ENCODE peak calls at places on chromosomes 7 and 10, in five cellular contexts. N, T, X, U and G are unnamed samples. For H3K4me1, the result is how much of the 10 kb centered on the place peaks cover.

GRCh38 chr10:23399701-23400144 is 39.2 kb upstream of the OTUD1 start:
- DNase-seq in N (no peak), T (peak), X (no peak), U (peak), G (no peak)

GRCh38 chr7:6160191-6160623 is 112.2 kb downstream of the CYTH3 start:
- DNase-seq in N (peak), T (peak), X (peak), U (peak), G (no peak)

GRCh38 chr10:72291019-72291532 is 17.4 kb downstream of the DDIT4 start:
- DNase-seq in N (no peak), T (no peak), X (no peak), U (no peak), G (no peak)

GRCh38 chr7:83532229-83532628 is 116.7 kb downstream of the SEMA3E start:
- DNase-seq in N (no peak), T (no peak), X (no peak), U (peak), G (no peak)

GRCh38 chr10:14749051-14749809 is 25.5 kb downstream of the FAM107B start:
- DNase-seq in N (no peak), T (peak), X (no peak), U (no peak), G (no peak)

GRCh38 chr7:26508481-26508880 is 216.8 kb downstream of the SNX10 start:
- DNase-seq in N (no peak), T (no peak), X (no peak), U (no peak), G (no peak)

GRCh38 chr7:134636008-134636449 is 10.6 kb upstream of the BPGM start:
- DNase-seq in N (no peak), T (no peak), X (no peak), U (no peak), G (no peak)

GRCh38 chr7:4209966-4210365 is 472.1 kb upstream of the FOXK1 start:
- DNase-seq in N (no peak), T (no peak), X (no peak), U (no peak), G (no peak)

GRCh38 chr7:5679047-5679740 is 102.3 kb downstream of the RNF216 start:
- DNase-seq in N (no peak), T (no peak), X (no peak), U (no peak), G (no peak)

GRCh38 chr7:140696024-140696678 is 357 bp upstream of the NDUFB2 start:
- DNase-seq in N (peak), T (peak), X (peak), U (peak), G (peak)

GRCh38 chr10:59362184-59362966 is at the start of gene FAM13C:
- DNase-seq in N (no peak), T (peak), X (peak), U (peak), G (no peak)

GRCh38 chr10:85635650-85636049 is 730.9 kb downstream of the GRID1 start:
- DNase-seq in N (no peak), T (no peak), X (no peak), U (no peak), G (no peak)

GRCh38 chr10:3853547-3853989 is 68.6 kb upstream of the KLF6 start:
- DNase-seq in N (no peak), T (peak), X (peak), U (no peak), G (no peak)

GRCh38 chr7:19971941-19972340 is 198.5 kb upstream of the TMEM196 start:
- DNase-seq in N (no peak), T (no peak), X (no peak), U (no peak), G (no peak)

GRCh38 chr7:151168022-151168786 is 710 bp upstream of the GBX1 start:
- DNase-seq in N (no peak), T (peak), X (no peak), U (no peak), G (no peak)

GRCh38 chr7:13965077-13965476 is 24.4 kb downstream of the ETV1 start:
- DNase-seq in N (no peak), T (no peak), X (no peak), U (no peak), G (no peak)

GRCh38 chr10:50794490-50794889 is 54.8 kb downstream of the ASAH2B start:
- DNase-seq in N (no peak), T (peak), X (no peak), U (no peak), G (no peak)

GRCh38 chr7:46568420-46569116 is 647.5 kb upstream of the IGFBP3 start:
- DNase-seq in N (no peak), T (no peak), X (no peak), U (no peak), G (no peak)

GRCh38 chr10:95289003-95289920 is 1.5 kb downstream of the PDLIM1 start:
- DNase-seq in N (no peak), T (peak), X (no peak), U (no peak), G (no peak)

GRCh38 chr10:75718996-75719395 is 287.6 kb downstream of the LRMDA start:
- DNase-seq in N (no peak), T (no peak), X (no peak), U (no peak), G (no peak)

GRCh38 chr10:35306852-35307251 is 29.5 kb upstream of the CCNY start:
- DNase-seq in N (no peak), T (peak), X (no peak), U (peak), G (no peak)

GRCh38 chr7:23468721-23469149 is 1.6 kb downstream of the IGF2BP3 start:
- DNase-seq in N (no peak), T (no peak), X (no peak), U (no peak), G (no peak)

GRCh38 chr7:98286701-98287485 is 5.4 kb downstream of the BRI3 start:
- DNase-seq in N (no peak), T (peak), X (no peak), U (no peak), G (no peak)

GRCh38 chr7:39746162-39746782 is 122.9 kb downstream of the RALA start:
- DNase-seq in N (peak), T (peak), X (peak), U (peak), G (no peak)

GRCh38 chr7:42138691-42139090 is 98.3 kb downstream of the GLI3 start:
- DNase-seq in N (no peak), T (no peak), X (no peak), U (no peak), G (no peak)

GRCh38 chr7:93894426-93894825 is 3.9 kb upstream of the TFPI2 start:
- DNase-seq in N (no peak), T (no peak), X (no peak), U (no peak), G (no peak)

GRCh38 chr7:114081606-114082425 is 163.0 kb upstream of the PPP1R3A start:
- DNase-seq in N (no peak), T (peak), X (no peak), U (peak), G (no peak)

GRCh38 chr10:29322918-29323317 is 34.0 kb downstream of the LYZL1 start:
- DNase-seq in N (no peak), T (no peak), X (no peak), U (no peak), G (no peak)

GRCh38 chr10:29323387-29323786 is 34.5 kb downstream of the LYZL1 start:
- DNase-seq in N (no peak), T (no peak), X (no peak), U (no peak), G (no peak)

GRCh38 chr10:29319205-29319781 is 30.4 kb downstream of the LYZL1 start:
- DNase-seq in N (no peak), T (no peak), X (no peak), U (no peak), G (no peak)

GRCh38 chr10:29324220-29324831 is 35.5 kb downstream of the LYZL1 start:
- DNase-seq in N (no peak), T (no peak), X (no peak), U (peak), G (no peak)

GRCh38 chr10:29321656-29322055 is 32.8 kb downstream of the LYZL1 start:
- DNase-seq in N (no peak), T (no peak), X (no peak), U (no peak), G (no peak)
- H3K4me1 ChIP-seq in N (under half), T (under half), X (under half), U (under half), G (under half)

DNA sequence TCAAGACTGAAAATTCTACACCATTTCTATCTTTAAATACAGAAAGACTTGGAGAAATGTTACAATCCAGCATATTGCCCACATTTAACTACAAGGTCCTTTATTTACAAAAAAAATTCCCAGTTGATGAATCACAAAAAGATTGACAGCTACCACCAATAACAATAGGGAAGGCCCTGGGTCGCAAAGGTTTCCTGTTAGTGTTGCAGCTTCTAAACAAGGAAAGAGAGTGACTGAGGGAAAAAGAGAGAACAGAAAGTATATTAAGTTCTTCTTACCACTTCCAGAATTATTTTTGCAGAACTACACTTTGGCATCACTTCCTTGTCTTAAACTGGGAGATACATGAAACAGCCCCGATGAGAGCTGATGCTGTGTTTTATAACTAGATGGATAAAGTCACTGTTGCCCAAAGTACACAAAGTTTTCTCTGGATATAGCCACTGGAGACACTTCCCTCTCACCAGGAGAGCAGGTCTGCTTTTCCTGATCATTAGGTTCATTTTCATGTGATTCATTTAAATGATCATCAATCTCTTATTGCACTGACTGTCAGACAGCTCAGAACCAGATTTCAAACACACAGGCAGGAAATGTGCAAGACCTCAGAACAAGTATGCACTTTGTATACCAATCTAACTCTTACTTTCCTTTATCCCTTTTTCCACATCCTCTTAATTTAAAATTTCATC is 57.0 kb downstream of the SHTN1 start:
- DNase-seq in N (no peak), T (no peak), X (no peak), U (peak), G (no peak)
- H3K27ac ChIP-seq in N (no peak), T (no peak), X (no peak), U (no peak), G (no peak)

GRCh38 chr10:93445097-93445960 is 36.8 kb downstream of the MYOF start:
- DNase-seq in N (peak), T (peak), X (peak), U (peak), G (peak)
- TF ChIP-seq POLR2A in N (peak), T (peak), X (peak), U (peak), G (no peak)

GRCh38 chr10:78921906-78922305 is 146.9 kb upstream of the ZMIZ1 start:
- DNase-seq in N (no peak), T (no peak), X (no peak), U (no peak), G (no peak)

GRCh38 chr10:78925275-78925674 is 143.5 kb upstream of the ZMIZ1 start:
- DNase-seq in N (no peak), T (no peak), X (no peak), U (no peak), G (no peak)

GRCh38 chr10:78923644-78924318 is 145.0 kb upstream of the ZMIZ1 start:
- DNase-seq in N (no peak), T (no peak), X (no peak), U (no peak), G (no peak)

GRCh38 chr10:78925800-78926319 is 142.9 kb upstream of the ZMIZ1 start:
- DNase-seq in N (no peak), T (no peak), X (no peak), U (peak), G (no peak)

GRCh38 chr10:78924319-78925003 is 144.3 kb upstream of the ZMIZ1 start:
- DNase-seq in N (no peak), T (no peak), X (no peak), U (no peak), G (no peak)
- H3K4me1 ChIP-seq in N (under half), T (under half), X (under half), U (under half), G (under half)

DNA sequence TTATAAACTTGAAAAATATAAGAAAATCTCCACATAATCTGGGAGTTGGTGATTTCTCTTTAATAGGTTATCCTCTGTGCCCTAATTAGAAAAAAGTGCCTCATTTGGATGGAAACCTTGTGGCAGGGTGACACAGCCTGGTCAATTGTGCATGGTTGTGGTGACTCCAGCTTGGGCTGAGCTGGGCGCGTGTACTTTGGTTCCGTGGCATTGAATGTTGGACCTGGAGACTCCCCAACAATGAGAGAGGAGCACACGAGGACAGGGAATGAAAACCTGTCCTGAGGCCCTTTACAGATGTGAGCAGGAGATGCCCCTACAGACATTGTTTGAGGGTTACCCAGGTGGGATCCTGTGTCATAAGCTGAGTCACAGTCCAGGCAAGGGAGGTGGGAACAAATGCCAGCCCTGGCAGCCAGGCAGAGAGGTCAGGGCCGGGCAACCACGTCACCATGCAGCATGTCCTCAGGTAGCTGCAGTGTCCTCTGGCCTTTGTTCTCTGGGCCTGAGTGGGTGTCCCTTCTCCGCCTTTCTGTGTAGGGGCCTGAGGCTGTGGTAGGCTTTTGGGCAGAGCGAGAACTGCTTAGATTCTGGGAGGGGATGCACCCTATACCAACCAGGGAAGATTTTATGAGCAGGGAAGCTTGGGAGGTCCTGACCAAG is 147.4 kb upstream of the TBX20 start:
- DNase-seq in N (no peak), T (no peak), X (no peak), U (no peak), G (no peak)
- H3K27ac ChIP-seq in N (no peak), T (no peak), X (no peak), U (no peak), G (no peak)